ENCODE peak calls at places on chromosome 15, in five cellular contexts. A, E, O, K and Z are unnamed samples.

GRCh38 chr15:74823324-74823723 is 3.1 kb upstream of the CPLX3 start:
- DNase-seq in E (no peak), A (no peak), K (no peak), O (no peak), Z (no peak)

GRCh38 chr15:77650285-77650684 is 17.6 kb upstream of the LINGO1 start:
- DNase-seq in A (no peak), O (no peak), K (no peak), E (no peak), Z (no peak)

GRCh38 chr15:67033012-67033411 is 32.4 kb upstream of the SMAD3 start:
- DNase-seq in E (no peak), O (no peak), A (no peak), K (no peak), Z (peak; percentile 9)

GRCh38 chr15:57167821-57168395 is 208.4 kb upstream of the CGNL1 start:
- DNase-seq in E (no peak), K (no peak), O (no peak), A (no peak), Z (no peak)

GRCh38 chr15:71638876-71639275 is 171.5 kb upstream of the NR2E3 start:
- DNase-seq in O (no peak), K (no peak), A (no peak), E (no peak), Z (no peak)

GRCh38 chr15:28995721-28996120 is 109.9 kb downstream of the APBA2 start:
- DNase-seq in E (no peak), A (no peak), K (no peak), O (no peak), Z (no peak)

GRCh38 chr15:94535298-94536048 is 304.1 kb downstream of the MCTP2 start:
- DNase-seq in O (no peak), E (no peak), A (no peak), K (no peak), Z (no peak)

GRCh38 chr15:28990390-28990789 is 104.6 kb downstream of the APBA2 start:
- DNase-seq in K (no peak), A (no peak), E (no peak), O (no peak), Z (no peak)

GRCh38 chr15:46059921-46060565 is 425.2 kb downstream of the SQOR start:
- DNase-seq in K (no peak), O (no peak), E (peak; percentile 46), A (no peak), Z (no peak)

GRCh38 chr15:35958936-35959335 is 413.0 kb upstream of the DPH6 start:
- DNase-seq in K (no peak), O (no peak), E (no peak), A (no peak), Z (no peak)

GRCh38 chr15:70421197-70421482 is 323.4 kb upstream of the TLE3 start:
- DNase-seq in E (no peak), A (no peak), O (no peak), K (no peak), Z (no peak)

GRCh38 chr15:49415638-49416037 is 7.4 kb upstream of the FGF7 start:
- DNase-seq in A (no peak), E (no peak), O (no peak), K (no peak), Z (no peak)

GRCh38 chr15:45393851-45394250 is 15.5 kb upstream of the GATM start:
- DNase-seq in O (no peak), A (no peak), K (no peak), E (no peak), Z (no peak)

GRCh38 chr15:79007066-79007465 is 62.2 kb upstream of the CTSH start:
- DNase-seq in A (no peak), E (no peak), K (peak; percentile 18), O (no peak), Z (no peak)

GRCh38 chr15:63227689-63228088 is 38.3 kb downstream of the RAB8B start:
- DNase-seq in K (no peak), O (no peak), E (no peak), A (no peak), Z (no peak)

GRCh38 chr15:59185725-59186124 is 20.9 kb upstream of the LDHAL6B start:
- DNase-seq in A (no peak), K (no peak), O (no peak), E (no peak), Z (no peak)

GRCh38 chr15:70741107-70741511 is 22.2 kb downstream of the UACA start:
- DNase-seq in O (peak; percentile 77), A (no peak), E (no peak), K (no peak), Z (no peak)

GRCh38 chr15:101689901-101690300 is 34.4 kb downstream of the TARS3 start:
- DNase-seq in A (no peak), E (no peak), O (no peak), K (no peak), Z (no peak)

GRCh38 chr15:100002091-100002620 is 268.9 kb upstream of the LYSMD4 start:
- DNase-seq in O (no peak), K (no peak), A (no peak), E (no peak), Z (no peak)

GRCh38 chr15:43225201-43225949 is 4.6 kb upstream of the EPB42 start:
- DNase-seq in K (no peak), O (no peak), E (peak; percentile 63), A (peak; percentile 56), Z (peak; percentile 7)

GRCh38 chr15:69000725-69001503 is 13.6 kb upstream of the NOX5 start:
- DNase-seq in E (no peak), O (no peak), A (no peak), K (no peak), Z (no peak)

GRCh38 chr15:78457101-78457500 is 19.1 kb downstream of the IREB2 start:
- DNase-seq in A (no peak), K (no peak), O (no peak), E (no peak), Z (no peak)

GRCh38 chr15:51038258-51039042 is 56.3 kb downstream of the TNFAIP8L3 start:
- DNase-seq in O (no peak), A (no peak), E (no peak), K (no peak), Z (no peak)

GRCh38 chr15:101492752-101493692 is 3.5 kb upstream of the PCSK6 start:
- DNase-seq in E (no peak), O (no peak), A (no peak), K (no peak), Z (no peak)

GRCh38 chr15:77627067-77627466 is 5.6 kb downstream of the LINGO1 start:
- DNase-seq in O (no peak), K (no peak), A (no peak), E (no peak), Z (no peak)

GRCh38 chr15:68106656-68107055 is 52.5 kb downstream of the PIAS1 start:
- DNase-seq in A (no peak), O (no peak), E (no peak), K (no peak), Z (no peak)

GRCh38 chr15:65365229-65365628 is 12.6 kb downstream of the IGDCC3 start:
- DNase-seq in E (no peak), A (no peak), K (no peak), O (no peak), Z (no peak)